ENCODE peak calls at places on chromosome 2, in seven cellular contexts. One of them, this sample, is unnamed.
A peak's percentile ranks its signal among the peaks of the same experiment; 100 is the strongest.

GRCh38 chr2:23411752-23412431 is 26.9 kb downstream of the KLHL29 start:
- DNase-seq in A549: no peak
- DNase-seq in CD8-positive, alpha-beta T cell: no peak
- DNase-seq in MCF 10A: peak; percentile 91
- DNase-seq in psoas muscle: no peak
- DNase-seq in cardiac muscle cell: no peak
- DNase-seq in kidney: no peak
- DNase-seq in this sample: no peak

GRCh38 chr2:231193216-231193615 is 5.2 kb upstream of the ARMC9 start:
- DNase-seq in CD8-positive, alpha-beta T cell: no peak
- DNase-seq in cardiac muscle cell: no peak
- DNase-seq in A549: no peak
- DNase-seq in MCF 10A: no peak
- DNase-seq in kidney: no peak
- DNase-seq in psoas muscle: no peak
- DNase-seq in this sample: no peak

GRCh38 chr2:170822885-170823799 is 6.5 kb downstream of the GAD1 start:
- DNase-seq in kidney: peak; percentile 79
- DNase-seq in psoas muscle: no peak
- DNase-seq in CD8-positive, alpha-beta T cell: no peak
- DNase-seq in A549: no peak
- DNase-seq in MCF 10A: no peak
- DNase-seq in cardiac muscle cell: no peak
- DNase-seq in this sample: no peak

GRCh38 chr2:168997113-168997512 is 34.0 kb downstream of the ABCB11 start:
- DNase-seq in psoas muscle: no peak
- DNase-seq in CD8-positive, alpha-beta T cell: no peak
- DNase-seq in cardiac muscle cell: peak; percentile 47
- DNase-seq in MCF 10A: no peak
- DNase-seq in kidney: no peak
- DNase-seq in A549: no peak
- DNase-seq in this sample: no peak

GRCh38 chr2:23002234-23002633 is 382.7 kb upstream of the KLHL29 start:
- DNase-seq in kidney: no peak
- DNase-seq in MCF 10A: no peak
- DNase-seq in A549: peak; percentile 10
- DNase-seq in CD8-positive, alpha-beta T cell: no peak
- DNase-seq in psoas muscle: no peak
- DNase-seq in cardiac muscle cell: no peak
- DNase-seq in this sample: no peak

GRCh38 chr2:121755237-121756111 is at the start of gene TSN:
- DNase-seq in cardiac muscle cell: peak; percentile 98
- DNase-seq in MCF 10A: peak; percentile 98
- DNase-seq in kidney: peak; percentile 99
- DNase-seq in A549: peak; percentile 98
- DNase-seq in psoas muscle: peak; percentile 99
- DNase-seq in CD8-positive, alpha-beta T cell: peak; percentile 98
- DNase-seq in this sample: peak; percentile 92

GRCh38 chr2:23410596-23410995 is 25.6 kb downstream of the KLHL29 start:
- DNase-seq in kidney: no peak
- DNase-seq in psoas muscle: no peak
- DNase-seq in cardiac muscle cell: no peak
- DNase-seq in MCF 10A: no peak
- DNase-seq in CD8-positive, alpha-beta T cell: no peak
- DNase-seq in A549: no peak
- DNase-seq in this sample: no peak

GRCh38 chr2:57497489-57498096 is 549.0 kb upstream of the VRK2 start:
- DNase-seq in kidney: no peak
- DNase-seq in CD8-positive, alpha-beta T cell: no peak
- DNase-seq in A549: peak; percentile 64
- DNase-seq in cardiac muscle cell: peak; percentile 78
- DNase-seq in psoas muscle: no peak
- DNase-seq in MCF 10A: peak; percentile 68
- DNase-seq in this sample: peak; percentile 18

GRCh38 chr2:25251461-25252273 is 83.3 kb upstream of the POMC start:
- DNase-seq in kidney: peak; percentile 86
- DNase-seq in psoas muscle: peak; percentile 71
- DNase-seq in cardiac muscle cell: peak; percentile 72
- DNase-seq in MCF 10A: no peak
- DNase-seq in A549: peak; percentile 47
- DNase-seq in CD8-positive, alpha-beta T cell: peak; percentile 73
- DNase-seq in this sample: peak; percentile 92

GRCh38 chr2:221478106-221478863 is 93.8 kb downstream of the EPHA4 start:
- DNase-seq in CD8-positive, alpha-beta T cell: no peak
- DNase-seq in kidney: no peak
- DNase-seq in cardiac muscle cell: no peak
- DNase-seq in A549: no peak
- DNase-seq in MCF 10A: peak; percentile 28
- DNase-seq in psoas muscle: no peak
- DNase-seq in this sample: no peak

GRCh38 chr2:9693138-9693520 is 62.3 kb upstream of the YWHAQ start:
- DNase-seq in CD8-positive, alpha-beta T cell: no peak
- DNase-seq in A549: no peak
- DNase-seq in MCF 10A: peak; percentile 83
- DNase-seq in psoas muscle: peak; percentile 92
- DNase-seq in cardiac muscle cell: no peak
- DNase-seq in kidney: no peak
- DNase-seq in this sample: no peak

GRCh38 chr2:107027205-107027604 is 141.2 kb upstream of the ST6GAL2 start:
- DNase-seq in kidney: no peak
- DNase-seq in CD8-positive, alpha-beta T cell: no peak
- DNase-seq in psoas muscle: no peak
- DNase-seq in A549: peak; percentile 93
- DNase-seq in cardiac muscle cell: no peak
- DNase-seq in MCF 10A: no peak
- DNase-seq in this sample: no peak

GRCh38 chr2:186531257-186531775 is 45.3 kb downstream of the ZC3H15 start:
- DNase-seq in CD8-positive, alpha-beta T cell: no peak
- DNase-seq in A549: no peak
- DNase-seq in psoas muscle: no peak
- DNase-seq in MCF 10A: no peak
- DNase-seq in cardiac muscle cell: no peak
- DNase-seq in kidney: no peak
- DNase-seq in this sample: no peak

GRCh38 chr2:20448246-20449046 is 1.6 kb downstream of the RHOB start:
- DNase-seq in CD8-positive, alpha-beta T cell: no peak
- DNase-seq in A549: peak; percentile 46
- DNase-seq in psoas muscle: peak; percentile 54
- DNase-seq in MCF 10A: no peak
- DNase-seq in kidney: peak; percentile 61
- DNase-seq in cardiac muscle cell: peak; percentile 29
- DNase-seq in this sample: no peak

GRCh38 chr2:174788291-174788929 is 24.1 kb upstream of the CHRNA1 start:
- DNase-seq in CD8-positive, alpha-beta T cell: no peak
- DNase-seq in MCF 10A: peak; percentile 18
- DNase-seq in A549: peak; percentile 40
- DNase-seq in cardiac muscle cell: no peak
- DNase-seq in psoas muscle: no peak
- DNase-seq in kidney: no peak
- DNase-seq in this sample: no peak

GRCh38 chr2:182415771-182416170 is 11.1 kb downstream of the PDE1A start:
- DNase-seq in CD8-positive, alpha-beta T cell: no peak
- DNase-seq in psoas muscle: no peak
- DNase-seq in kidney: no peak
- DNase-seq in A549: no peak
- DNase-seq in MCF 10A: no peak
- DNase-seq in cardiac muscle cell: no peak
- DNase-seq in this sample: no peak

GRCh38 chr2:238703436-238703835 is 144.4 kb upstream of the TWIST2 start:
- DNase-seq in CD8-positive, alpha-beta T cell: no peak
- DNase-seq in A549: no peak
- DNase-seq in kidney: no peak
- DNase-seq in cardiac muscle cell: no peak
- DNase-seq in MCF 10A: no peak
- DNase-seq in psoas muscle: no peak
- DNase-seq in this sample: no peak

GRCh38 chr2:105447476-105447875 is 48.6 kb upstream of the FHL2 start:
- DNase-seq in psoas muscle: no peak
- DNase-seq in A549: no peak
- DNase-seq in kidney: no peak
- DNase-seq in cardiac muscle cell: no peak
- DNase-seq in CD8-positive, alpha-beta T cell: no peak
- DNase-seq in MCF 10A: no peak
- DNase-seq in this sample: no peak

GRCh38 chr2:69221960-69222751 is 164.9 kb downstream of the GFPT1 start:
- DNase-seq in A549: no peak
- DNase-seq in cardiac muscle cell: no peak
- DNase-seq in kidney: no peak
- DNase-seq in MCF 10A: no peak
- DNase-seq in psoas muscle: no peak
- DNase-seq in CD8-positive, alpha-beta T cell: no peak
- DNase-seq in this sample: no peak

GRCh38 chr2:178871536-178871935 is 64.3 kb upstream of the TTN start:
- DNase-seq in CD8-positive, alpha-beta T cell: no peak
- DNase-seq in MCF 10A: no peak
- DNase-seq in psoas muscle: no peak
- DNase-seq in kidney: no peak
- DNase-seq in A549: no peak
- DNase-seq in cardiac muscle cell: no peak
- DNase-seq in this sample: no peak

GRCh38 chr2:173126819-173127218 is 51.2 kb downstream of the MAP3K20 start:
- DNase-seq in kidney: no peak
- DNase-seq in CD8-positive, alpha-beta T cell: no peak
- DNase-seq in psoas muscle: no peak
- DNase-seq in A549: no peak
- DNase-seq in MCF 10A: no peak
- DNase-seq in cardiac muscle cell: no peak
- DNase-seq in this sample: no peak

GRCh38 chr2:159963700-159964099 is 98.7 kb downstream of the PLA2R1 start:
- DNase-seq in psoas muscle: no peak
- DNase-seq in MCF 10A: no peak
- DNase-seq in A549: no peak
- DNase-seq in cardiac muscle cell: no peak
- DNase-seq in kidney: no peak
- DNase-seq in CD8-positive, alpha-beta T cell: no peak
- DNase-seq in this sample: peak; percentile 13

GRCh38 chr2:215660687-215661086 is 224.8 kb upstream of the FN1 start:
- DNase-seq in CD8-positive, alpha-beta T cell: no peak
- DNase-seq in psoas muscle: peak; percentile 35
- DNase-seq in cardiac muscle cell: no peak
- DNase-seq in A549: no peak
- DNase-seq in MCF 10A: peak; percentile 14
- DNase-seq in kidney: no peak
- DNase-seq in this sample: no peak

GRCh38 chr2:219042750-219043149 is 1.4 kb upstream of the CFAP65 start:
- DNase-seq in cardiac muscle cell: no peak
- DNase-seq in kidney: no peak
- DNase-seq in MCF 10A: no peak
- DNase-seq in A549: no peak
- DNase-seq in CD8-positive, alpha-beta T cell: no peak
- DNase-seq in psoas muscle: no peak
- DNase-seq in this sample: no peak

DNA sequence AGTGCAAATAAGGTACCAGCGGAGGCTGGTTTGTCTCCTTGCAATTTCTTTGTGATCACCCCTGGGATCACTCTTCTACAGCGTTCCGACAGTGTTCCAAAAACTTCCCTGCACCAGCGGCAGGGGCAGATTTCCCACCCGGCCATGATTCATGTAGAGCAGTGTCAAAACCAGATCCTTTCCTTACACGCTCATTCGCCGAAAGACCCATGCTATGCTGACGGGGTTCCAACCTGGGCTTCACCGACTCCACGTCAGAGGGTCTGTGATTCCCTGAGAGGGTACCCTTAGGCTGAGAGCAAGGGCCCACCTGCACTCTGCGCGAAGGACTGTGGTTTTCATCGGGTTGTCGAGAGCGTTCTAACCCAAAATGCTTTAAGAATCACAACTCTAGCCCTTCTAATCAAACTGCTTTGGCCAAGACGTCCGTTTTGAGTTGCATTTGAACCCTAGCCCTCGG is 379 bp upstream of the TTC27 start:
- DNase-seq in cardiac muscle cell: peak; percentile 64
- DNase-seq in CD8-positive, alpha-beta T cell: no peak
- DNase-seq in psoas muscle: peak; percentile 68
- DNase-seq in MCF 10A: no peak
- DNase-seq in A549: peak; percentile 36
- DNase-seq in kidney: peak; percentile 75
- DNase-seq in this sample: no peak
- TF ChIP-seq CTCF in cardiac muscle cell: peak; percentile 40
- TF ChIP-seq CTCF in CD8-positive, alpha-beta T cell: no peak
- TF ChIP-seq CTCF in psoas muscle: no peak
- TF ChIP-seq CTCF in MCF 10A: no peak
- TF ChIP-seq CTCF in A549: no peak
- TF ChIP-seq CTCF in kidney: peak; percentile 4
- TF ChIP-seq CTCF in this sample: no peak

DNA sequence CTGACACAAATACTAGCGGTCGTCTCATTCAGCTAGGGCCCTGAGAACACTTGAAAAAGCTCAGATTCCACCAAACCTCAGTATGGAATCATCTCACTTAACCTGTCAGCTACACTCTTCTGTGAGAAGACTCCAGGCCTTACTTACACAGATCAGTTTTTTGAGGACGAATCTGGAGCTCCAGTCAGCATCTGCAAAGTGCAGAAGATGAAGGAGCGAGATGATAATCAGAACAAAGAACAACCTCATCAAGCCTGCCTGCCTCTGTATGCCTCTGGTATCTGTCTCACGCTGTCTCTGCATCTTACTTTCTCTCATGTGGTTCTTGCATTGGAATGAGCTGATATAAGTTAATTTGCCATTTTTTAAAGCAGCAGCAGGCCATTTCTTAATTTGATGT is 444.1 kb upstream of the LRATD1 start:
- DNase-seq in cardiac muscle cell: no peak
- DNase-seq in A549: no peak
- DNase-seq in MCF 10A: no peak
- DNase-seq in kidney: no peak
- DNase-seq in psoas muscle: no peak
- DNase-seq in CD8-positive, alpha-beta T cell: no peak
- DNase-seq in this sample: no peak
- TF ChIP-seq CTCF in cardiac muscle cell: no peak
- TF ChIP-seq CTCF in A549: no peak
- TF ChIP-seq CTCF in MCF 10A: no peak
- TF ChIP-seq CTCF in kidney: no peak
- TF ChIP-seq CTCF in psoas muscle: no peak
- TF ChIP-seq CTCF in CD8-positive, alpha-beta T cell: no peak
- TF ChIP-seq CTCF in this sample: no peak

GRCh38 chr2:138501427-138502252 is at the start of gene SPOPL:
- DNase-seq in MCF 10A: peak; percentile 85
- DNase-seq in CD8-positive, alpha-beta T cell: peak; percentile 88
- DNase-seq in kidney: peak; percentile 97
- DNase-seq in psoas muscle: peak; percentile 97
- DNase-seq in cardiac muscle cell: peak; percentile 92
- DNase-seq in A549: peak; percentile 89
- DNase-seq in this sample: peak; percentile 94
- TF ChIP-seq CTCF in MCF 10A: peak; percentile 26
- TF ChIP-seq CTCF in CD8-positive, alpha-beta T cell: no peak
- TF ChIP-seq CTCF in kidney: peak; percentile 8
- TF ChIP-seq CTCF in psoas muscle: peak; percentile 40
- TF ChIP-seq CTCF in cardiac muscle cell: no peak
- TF ChIP-seq CTCF in A549: no peak
- TF ChIP-seq CTCF in this sample: no peak

DNA sequence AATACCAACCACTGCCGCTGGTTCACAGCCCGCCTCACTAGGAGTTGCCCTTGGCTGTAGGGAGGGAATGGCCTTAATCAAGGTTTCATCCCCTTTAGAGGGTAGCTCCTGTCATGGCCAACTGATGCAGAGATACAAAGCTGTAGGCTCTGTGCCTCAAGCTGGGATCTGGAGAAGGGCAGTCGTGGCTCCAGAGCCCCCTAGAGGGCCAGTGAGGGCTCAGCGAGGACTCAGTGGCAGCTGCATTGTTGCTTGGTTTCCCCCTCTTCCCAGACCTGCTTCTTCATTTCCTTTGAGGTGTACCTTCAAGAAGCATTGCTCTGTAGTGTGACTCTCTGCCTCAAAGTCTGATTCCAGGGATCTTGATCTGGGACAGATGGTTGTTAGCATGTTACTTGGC is 302.1 kb downstream of the LPIN1 start:
- DNase-seq in psoas muscle: no peak
- DNase-seq in A549: no peak
- DNase-seq in kidney: no peak
- DNase-seq in MCF 10A: no peak
- DNase-seq in CD8-positive, alpha-beta T cell: no peak
- DNase-seq in cardiac muscle cell: no peak
- DNase-seq in this sample: no peak
- TF ChIP-seq CTCF in psoas muscle: no peak
- TF ChIP-seq CTCF in A549: no peak
- TF ChIP-seq CTCF in kidney: no peak
- TF ChIP-seq CTCF in MCF 10A: no peak
- TF ChIP-seq CTCF in CD8-positive, alpha-beta T cell: no peak
- TF ChIP-seq CTCF in cardiac muscle cell: peak; percentile 31
- TF ChIP-seq CTCF in this sample: peak; percentile 47

This sample was measured in GM13977.